ENCODE peak calls at places on chromosomes 16 and 17, in nine cellular contexts. R is NCI-H1436; C is myocyte; J is NCI-H446 treated with DMSO at 0.1 percent for 48 hours; X is mammary epithelial cell; U is LoVo; G is stimulated activated CD8-positive, alpha-beta memory T cell treated with anti-CD3 and anti-CD28 coated beads, Interleukin-7, amount 100 ng/mL, for 1 hour; H is stimulated activated CD4-positive, alpha-beta T cell treated with anti-CD3 and anti-CD28 coated beads, Interleukin-12 subunit alpha, Interleukin-12 subunit beta, amount 100 ng/mL, for 24 hours; S is HuH-7.5. Z is an unnamed sample.

GRCh38 chr17:82957469-82957795 is 117.6 kb upstream of the ZNF750 start:
- DNase-seq in R (no peak), X (no peak), C (no peak), U (no peak), S (no peak), H (no peak), G (no peak), J (no peak), Z (no peak)

GRCh38 chr16:64974381-64974780 is 147.5 kb downstream of the CDH11 start:
- DNase-seq in U (no peak), C (no peak), R (no peak), X (no peak), J (no peak), S (no peak), H (no peak), G (no peak), Z (no peak)

GRCh38 chr17:15000661-15001060 is 264.5 kb downstream of the PMP22 start:
- DNase-seq in R (no peak), S (no peak), H (no peak), C (no peak), X (no peak), U (no peak), J (no peak), G (no peak), Z (no peak)

GRCh38 chr16:51953541-51953940 is 593.4 kb downstream of the TOX3 start:
- DNase-seq in X (no peak), J (no peak), U (no peak), H (no peak), C (no peak), R (no peak), S (no peak), G (no peak), Z (no peak)

GRCh38 chr17:45200701-45201100 is 21.0 kb upstream of the FMNL1 start:
- DNase-seq in C (peak), G (no peak), H (no peak), X (no peak), R (peak), J (no peak), S (no peak), U (no peak), Z (no peak)

GRCh38 chr17:51355314-51356083 is 95.2 kb downstream of the UTP18 start:
- DNase-seq in H (no peak), C (no peak), R (no peak), S (no peak), X (no peak), U (no peak), G (no peak), J (peak), Z (no peak)

GRCh38 chr17:72656114-72656763 is 436.2 kb downstream of the SLC39A11 start:
- DNase-seq in G (no peak), U (no peak), J (no peak), S (no peak), X (no peak), H (no peak), R (no peak), C (no peak), Z (no peak)

GRCh38 chr17:48307814-48308411 is 122.1 kb downstream of the SKAP1 start:
- DNase-seq in H (peak), X (peak), G (no peak), U (peak), C (peak), R (peak), S (peak), J (no peak), Z (peak)

GRCh38 chr16:57132470-57132869 is 40.1 kb downstream of the CPNE2 start:
- DNase-seq in R (no peak), G (no peak), S (no peak), U (no peak), H (no peak), J (no peak), X (no peak), C (no peak), Z (no peak)

GRCh38 chr17:39196820-39197331 is 593 bp downstream of the CACNB1 start:
- DNase-seq in R (peak), C (peak), U (peak), H (no peak), X (no peak), S (no peak), J (no peak), G (no peak), Z (no peak)

GRCh38 chr17:35238817-35239216 is 4.1 kb upstream of the SLFN5 start:
- DNase-seq in U (no peak), H (no peak), C (no peak), R (no peak), J (no peak), X (peak), G (no peak), S (no peak), Z (no peak)

GRCh38 chr16:4404967-4405696 is 11.3 kb downstream of the CORO7 start:
- DNase-seq in U (no peak), X (no peak), J (no peak), R (no peak), S (no peak), C (no peak), G (no peak), H (no peak), Z (no peak)

GRCh38 chr16:5875416-5875815 is 777.8 kb upstream of the EEF2KMT start:
- DNase-seq in H (no peak), U (no peak), S (no peak), X (peak), R (no peak), C (no peak), J (no peak), G (no peak), Z (no peak)

GRCh38 chr16:21603920-21604319 is 4.5 kb downstream of the METTL9 start:
- DNase-seq in X (no peak), S (no peak), G (no peak), U (no peak), H (no peak), J (no peak), C (no peak), R (no peak), Z (no peak)

GRCh38 chr16:15777533-15778203 is 79.2 kb downstream of the MYH11 start:
- DNase-seq in C (no peak), G (no peak), U (peak), S (peak), R (peak), H (no peak), J (peak), X (peak), Z (no peak)

GRCh38 chr17:80743181-80743771 is 198.6 kb downstream of the RPTOR start:
- DNase-seq in S (no peak), G (no peak), R (no peak), H (no peak), U (no peak), C (no peak), J (no peak), X (peak), Z (no peak)

GRCh38 chr17:37312137-37312923 is 63.5 kb upstream of the C17orf78 start:
- DNase-seq in J (no peak), G (no peak), C (no peak), X (no peak), U (no peak), R (no peak), S (no peak), H (no peak), Z (no peak)

GRCh38 chr17:19897901-19898300 is 30.2 kb upstream of the ULK2 start:
- DNase-seq in S (no peak), C (no peak), H (no peak), G (no peak), X (peak), U (peak), J (no peak), R (no peak), Z (no peak)

GRCh38 chr17:10993126-10993525 is 155.2 kb upstream of the PIRT start:
- DNase-seq in C (no peak), J (no peak), R (no peak), G (no peak), S (no peak), H (no peak), U (no peak), X (no peak), Z (no peak)

GRCh38 chr17:60600490-60601431 is 768 bp downstream of the PPM1D start:
- DNase-seq in G (peak), C (peak), R (peak), H (peak), X (peak), S (peak), J (peak), U (peak), Z (peak)

GRCh38 chr16:12096162-12096781 is 119.7 kb downstream of the SNX29 start:
- DNase-seq in G (no peak), C (no peak), H (no peak), R (no peak), J (peak), U (no peak), X (no peak), S (no peak), Z (no peak)

GRCh38 chr17:66540131-66540781 is 237.8 kb downstream of the PRKCA start:
- DNase-seq in H (no peak), J (no peak), U (no peak), R (no peak), C (peak), X (peak), G (no peak), S (no peak), Z (no peak)

GRCh38 chr17:28916302-28916934 is 13.5 kb upstream of the DHRS13 start:
- DNase-seq in X (no peak), J (no peak), G (peak), H (no peak), C (peak), U (no peak), S (no peak), R (peak), Z (peak)

GRCh38 chr16:29757950-29758466 is 12.2 kb upstream of the C16orf54 start:
- DNase-seq in H (no peak), U (no peak), S (peak), C (peak), R (no peak), J (no peak), X (no peak), G (no peak), Z (no peak)

GRCh38 chr16:8620535-8620934 is 963 bp upstream of the METTL22 start:
- DNase-seq in R (no peak), X (peak), J (no peak), S (no peak), C (no peak), U (no peak), H (no peak), G (no peak), Z (no peak)

GRCh38 chr17:56679148-56679766 is 85.8 kb downstream of the NOG start:
- DNase-seq in C (peak), G (no peak), R (peak), U (no peak), S (peak), J (peak), X (peak), H (no peak), Z (peak)

GRCh38 chr17:43564080-43564594 is 18.0 kb upstream of the ETV4 start:
- DNase-seq in H (no peak), S (no peak), U (no peak), C (no peak), G (no peak), J (no peak), R (no peak), X (no peak), Z (no peak)

Z was measured in NCI-H460.